ENCODE peak calls at places on chromosome 4, in ten cellular contexts. One of them, this sample, is unnamed.

GRCh38 chr4:37890501-37891220 is at the start of gene TBC1D1:
- DNase-seq in IMR-90: no peak
- DNase-seq in AG04450: no peak
- DNase-seq in cardiac muscle cell: peak; percentile 15
- DNase-seq in BJ: no peak
- DNase-seq in epithelial cell of proximal tubule: no peak
- DNase-seq in AG09309: no peak
- DNase-seq in GM12878: no peak
- DNase-seq in fibroblast of the aortic adventitia: no peak
- DNase-seq in tibial nerve: peak; percentile 23
- DNase-seq in this sample: no peak

GRCh38 chr4:14835288-14835687 is 167.0 kb upstream of the CPEB2 start:
- DNase-seq in IMR-90: no peak
- DNase-seq in AG04450: no peak
- DNase-seq in cardiac muscle cell: no peak
- DNase-seq in BJ: no peak
- DNase-seq in epithelial cell of proximal tubule: no peak
- DNase-seq in AG09309: no peak
- DNase-seq in GM12878: no peak
- DNase-seq in fibroblast of the aortic adventitia: no peak
- DNase-seq in tibial nerve: no peak
- DNase-seq in this sample: no peak

GRCh38 chr4:2741626-2742025 is 14.5 kb downstream of the TNIP2 start:
- DNase-seq in IMR-90: peak; percentile 57
- DNase-seq in AG04450: no peak
- DNase-seq in cardiac muscle cell: no peak
- DNase-seq in BJ: no peak
- DNase-seq in epithelial cell of proximal tubule: no peak
- DNase-seq in AG09309: no peak
- DNase-seq in GM12878: no peak
- DNase-seq in fibroblast of the aortic adventitia: no peak
- DNase-seq in tibial nerve: no peak
- DNase-seq in this sample: peak; percentile 6

GRCh38 chr4:2397596-2398379 is 20.7 kb downstream of the ZFYVE28 start:
- DNase-seq in IMR-90: no peak
- DNase-seq in AG04450: no peak
- DNase-seq in cardiac muscle cell: no peak
- DNase-seq in BJ: no peak
- DNase-seq in epithelial cell of proximal tubule: no peak
- DNase-seq in AG09309: no peak
- DNase-seq in GM12878: no peak
- DNase-seq in fibroblast of the aortic adventitia: no peak
- DNase-seq in tibial nerve: no peak
- DNase-seq in this sample: no peak

GRCh38 chr4:138761638-138762205 is 253.9 kb upstream of the NOCT start:
- DNase-seq in IMR-90: peak; percentile 30
- DNase-seq in AG04450: no peak
- DNase-seq in cardiac muscle cell: no peak
- DNase-seq in BJ: no peak
- DNase-seq in epithelial cell of proximal tubule: no peak
- DNase-seq in AG09309: no peak
- DNase-seq in GM12878: no peak
- DNase-seq in fibroblast of the aortic adventitia: peak; percentile 60
- DNase-seq in tibial nerve: no peak
- DNase-seq in this sample: peak; percentile 4

GRCh38 chr4:162163892-162164759 is at the start of gene FSTL5:
- DNase-seq in IMR-90: peak; percentile 2
- DNase-seq in AG04450: no peak
- DNase-seq in cardiac muscle cell: peak; percentile 45
- DNase-seq in BJ: no peak
- DNase-seq in epithelial cell of proximal tubule: peak; percentile 35
- DNase-seq in AG09309: no peak
- DNase-seq in GM12878: no peak
- DNase-seq in fibroblast of the aortic adventitia: no peak
- DNase-seq in tibial nerve: peak; percentile 34
- DNase-seq in this sample: peak; percentile 30

GRCh38 chr4:38872620-38873019 is 5.0 kb downstream of the FAM114A1 start:
- DNase-seq in IMR-90: peak; percentile 77
- DNase-seq in AG04450: no peak
- DNase-seq in cardiac muscle cell: peak; percentile 34
- DNase-seq in BJ: peak; percentile 85
- DNase-seq in epithelial cell of proximal tubule: no peak
- DNase-seq in AG09309: no peak
- DNase-seq in GM12878: no peak
- DNase-seq in fibroblast of the aortic adventitia: peak; percentile 20
- DNase-seq in tibial nerve: no peak
- DNase-seq in this sample: no peak

GRCh38 chr4:101366331-101366730 is 19.0 kb upstream of the PPP3CA start:
- DNase-seq in IMR-90: peak; percentile 54
- DNase-seq in AG04450: no peak
- DNase-seq in cardiac muscle cell: peak; percentile 41
- DNase-seq in BJ: no peak
- DNase-seq in epithelial cell of proximal tubule: no peak
- DNase-seq in AG09309: no peak
- DNase-seq in GM12878: no peak
- DNase-seq in fibroblast of the aortic adventitia: peak; percentile 77
- DNase-seq in tibial nerve: no peak
- DNase-seq in this sample: peak; percentile 28

GRCh38 chr4:177879851-177880250 is 437.6 kb upstream of the AGA start:
- DNase-seq in IMR-90: no peak
- DNase-seq in AG04450: no peak
- DNase-seq in cardiac muscle cell: no peak
- DNase-seq in BJ: no peak
- DNase-seq in epithelial cell of proximal tubule: no peak
- DNase-seq in AG09309: no peak
- DNase-seq in GM12878: no peak
- DNase-seq in fibroblast of the aortic adventitia: no peak
- DNase-seq in tibial nerve: no peak
- DNase-seq in this sample: no peak

GRCh38 chr4:125961626-125962025 is 646.9 kb downstream of the FAT4 start:
- DNase-seq in IMR-90: no peak
- DNase-seq in AG04450: no peak
- DNase-seq in cardiac muscle cell: no peak
- DNase-seq in BJ: no peak
- DNase-seq in epithelial cell of proximal tubule: no peak
- DNase-seq in AG09309: no peak
- DNase-seq in GM12878: no peak
- DNase-seq in fibroblast of the aortic adventitia: no peak
- DNase-seq in tibial nerve: no peak
- DNase-seq in this sample: no peak

GRCh38 chr4:685681-686218 is 3.2 kb downstream of the SLC49A3 start:
- DNase-seq in IMR-90: no peak
- DNase-seq in AG04450: no peak
- DNase-seq in cardiac muscle cell: no peak
- DNase-seq in BJ: no peak
- DNase-seq in epithelial cell of proximal tubule: no peak
- DNase-seq in AG09309: no peak
- DNase-seq in GM12878: no peak
- DNase-seq in fibroblast of the aortic adventitia: no peak
- DNase-seq in tibial nerve: no peak
- DNase-seq in this sample: no peak

GRCh38 chr4:48949518-48950207 is 36.4 kb upstream of the CWH43 start:
- DNase-seq in IMR-90: no peak
- DNase-seq in AG04450: no peak
- DNase-seq in cardiac muscle cell: no peak
- DNase-seq in BJ: peak; percentile 44
- DNase-seq in epithelial cell of proximal tubule: no peak
- DNase-seq in AG09309: peak; percentile 84
- DNase-seq in GM12878: no peak
- DNase-seq in fibroblast of the aortic adventitia: peak; percentile 62
- DNase-seq in tibial nerve: no peak
- DNase-seq in this sample: peak; percentile 21

GRCh38 chr4:158327525-158327924 is 117.2 kb downstream of the TMEM144 start:
- DNase-seq in IMR-90: no peak
- DNase-seq in AG04450: no peak
- DNase-seq in cardiac muscle cell: no peak
- DNase-seq in BJ: no peak
- DNase-seq in epithelial cell of proximal tubule: no peak
- DNase-seq in AG09309: no peak
- DNase-seq in GM12878: no peak
- DNase-seq in fibroblast of the aortic adventitia: no peak
- DNase-seq in tibial nerve: no peak
- DNase-seq in this sample: no peak

GRCh38 chr4:182642831-182643230 is 274.4 kb downstream of the DCTD start:
- DNase-seq in IMR-90: peak; percentile 66
- DNase-seq in AG04450: no peak
- DNase-seq in cardiac muscle cell: peak; percentile 62
- DNase-seq in BJ: no peak
- DNase-seq in epithelial cell of proximal tubule: no peak
- DNase-seq in AG09309: no peak
- DNase-seq in GM12878: no peak
- DNase-seq in fibroblast of the aortic adventitia: peak; percentile 3
- DNase-seq in tibial nerve: no peak
- DNase-seq in this sample: peak; percentile 76

GRCh38 chr4:70734971-70735370 is 13.2 kb downstream of the RUFY3 start:
- DNase-seq in IMR-90: no peak
- DNase-seq in AG04450: no peak
- DNase-seq in cardiac muscle cell: no peak
- DNase-seq in BJ: no peak
- DNase-seq in epithelial cell of proximal tubule: no peak
- DNase-seq in AG09309: no peak
- DNase-seq in GM12878: no peak
- DNase-seq in fibroblast of the aortic adventitia: no peak
- DNase-seq in tibial nerve: no peak
- DNase-seq in this sample: no peak

GRCh38 chr4:183300070-183300469 is 20.0 kb downstream of the CLDN22 start:
- DNase-seq in IMR-90: peak; percentile 75
- DNase-seq in AG04450: peak; percentile 27
- DNase-seq in cardiac muscle cell: peak; percentile 35
- DNase-seq in BJ: no peak
- DNase-seq in epithelial cell of proximal tubule: no peak
- DNase-seq in AG09309: no peak
- DNase-seq in GM12878: no peak
- DNase-seq in fibroblast of the aortic adventitia: peak; percentile 55
- DNase-seq in tibial nerve: no peak
- DNase-seq in this sample: peak; percentile 31

GRCh38 chr4:137664416-137664815 is 132.1 kb upstream of the PCDH18 start:
- DNase-seq in IMR-90: peak; percentile 51
- DNase-seq in AG04450: no peak
- DNase-seq in cardiac muscle cell: peak; percentile 33
- DNase-seq in BJ: no peak
- DNase-seq in epithelial cell of proximal tubule: no peak
- DNase-seq in AG09309: no peak
- DNase-seq in GM12878: no peak
- DNase-seq in fibroblast of the aortic adventitia: no peak
- DNase-seq in tibial nerve: no peak
- DNase-seq in this sample: peak; percentile 38

GRCh38 chr4:181693517-181693916 is 549.7 kb upstream of the TENM3 start:
- DNase-seq in IMR-90: no peak
- DNase-seq in AG04450: no peak
- DNase-seq in cardiac muscle cell: no peak
- DNase-seq in BJ: no peak
- DNase-seq in epithelial cell of proximal tubule: no peak
- DNase-seq in AG09309: no peak
- DNase-seq in GM12878: no peak
- DNase-seq in fibroblast of the aortic adventitia: no peak
- DNase-seq in tibial nerve: no peak
- DNase-seq in this sample: no peak

GRCh38 chr4:46270986-46271596 is 118.8 kb downstream of the GABRA2 start:
- DNase-seq in IMR-90: peak; percentile 4
- DNase-seq in AG04450: no peak
- DNase-seq in cardiac muscle cell: peak; percentile 29
- DNase-seq in BJ: no peak
- DNase-seq in epithelial cell of proximal tubule: no peak
- DNase-seq in AG09309: no peak
- DNase-seq in GM12878: peak; percentile 4
- DNase-seq in fibroblast of the aortic adventitia: no peak
- DNase-seq in tibial nerve: peak; percentile 4
- DNase-seq in this sample: peak; percentile 37

GRCh38 chr4:77047037-77047436 is 28.8 kb downstream of the CCNI start:
- DNase-seq in IMR-90: peak; percentile 44
- DNase-seq in AG04450: no peak
- DNase-seq in cardiac muscle cell: peak; percentile 38
- DNase-seq in BJ: no peak
- DNase-seq in epithelial cell of proximal tubule: no peak
- DNase-seq in AG09309: no peak
- DNase-seq in GM12878: no peak
- DNase-seq in fibroblast of the aortic adventitia: peak; percentile 37
- DNase-seq in tibial nerve: no peak
- DNase-seq in this sample: peak; percentile 43
- TF ChIP-seq CTCF in IMR-90: peak; percentile 44
- TF ChIP-seq CTCF in AG04450: peak; percentile 43
- TF ChIP-seq CTCF in cardiac muscle cell: peak; percentile 39
- TF ChIP-seq CTCF in BJ: peak; percentile 38
- TF ChIP-seq CTCF in epithelial cell of proximal tubule: peak; percentile 48
- TF ChIP-seq CTCF in AG09309: peak; percentile 28
- TF ChIP-seq CTCF in GM12878: peak; percentile 30
- TF ChIP-seq CTCF in fibroblast of the aortic adventitia: peak; percentile 49
- TF ChIP-seq CTCF in tibial nerve: peak; percentile 17
- TF ChIP-seq CTCF in this sample: peak; percentile 44

DNA sequence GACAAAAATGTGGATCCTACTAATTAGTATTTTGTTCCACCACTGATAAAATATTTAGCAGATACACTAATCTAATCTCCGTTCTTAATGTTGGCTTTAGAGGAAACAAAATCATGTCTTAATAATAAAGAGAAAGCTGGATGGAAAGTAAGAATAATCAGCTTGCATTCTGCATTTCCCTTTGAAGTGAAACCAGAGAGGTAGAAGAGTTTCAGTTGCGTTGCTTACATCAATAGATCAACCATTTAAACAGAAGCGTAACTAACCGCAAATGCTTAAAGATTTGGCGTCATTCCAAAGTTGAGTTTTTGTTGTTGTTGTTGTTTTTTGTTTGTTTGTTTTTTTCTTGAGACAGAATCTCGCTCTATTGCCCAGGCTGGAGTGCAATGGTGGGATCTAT is 168.9 kb downstream of the TRIML1 start:
- DNase-seq in IMR-90: no peak
- DNase-seq in AG04450: no peak
- DNase-seq in cardiac muscle cell: no peak
- DNase-seq in BJ: no peak
- DNase-seq in epithelial cell of proximal tubule: no peak
- DNase-seq in AG09309: no peak
- DNase-seq in GM12878: no peak
- DNase-seq in fibroblast of the aortic adventitia: no peak
- DNase-seq in tibial nerve: no peak
- DNase-seq in this sample: no peak
- H3K4me3 ChIP-seq in IMR-90: no peak overlapping the region
- H3K4me3 ChIP-seq in AG04450: no peak overlapping the region
- H3K4me3 ChIP-seq in cardiac muscle cell: no peak overlapping the region
- H3K4me3 ChIP-seq in BJ: no peak overlapping the region
- H3K4me3 ChIP-seq in epithelial cell of proximal tubule: no peak overlapping the region
- H3K4me3 ChIP-seq in AG09309: no peak overlapping the region
- H3K4me3 ChIP-seq in GM12878: no peak overlapping the region
- H3K4me3 ChIP-seq in fibroblast of the aortic adventitia: no peak overlapping the region
- H3K4me3 ChIP-seq in tibial nerve: no peak overlapping the region
- H3K4me3 ChIP-seq in this sample: no peak overlapping the region

GRCh38 chr4:173025131-173025530 is 143.5 kb upstream of the GALNT7 start:
- DNase-seq in IMR-90: peak; percentile 77
- DNase-seq in AG04450: peak; percentile 65
- DNase-seq in cardiac muscle cell: peak; percentile 83
- DNase-seq in BJ: no peak
- DNase-seq in epithelial cell of proximal tubule: no peak
- DNase-seq in AG09309: peak; percentile 42
- DNase-seq in GM12878: peak; percentile 16
- DNase-seq in fibroblast of the aortic adventitia: peak; percentile 85
- DNase-seq in tibial nerve: peak; percentile 83
- DNase-seq in this sample: peak; percentile 84
- TF ChIP-seq CTCF in IMR-90: peak; percentile 87
- TF ChIP-seq CTCF in AG04450: peak; percentile 79
- TF ChIP-seq CTCF in cardiac muscle cell: peak; percentile 77
- TF ChIP-seq CTCF in BJ: peak; percentile 73
- TF ChIP-seq CTCF in epithelial cell of proximal tubule: peak; percentile 86
- TF ChIP-seq CTCF in AG09309: peak; percentile 75
- TF ChIP-seq CTCF in GM12878: peak; percentile 63
- TF ChIP-seq CTCF in fibroblast of the aortic adventitia: peak; percentile 74
- TF ChIP-seq CTCF in tibial nerve: peak; percentile 78
- TF ChIP-seq CTCF in this sample: peak; percentile 75

GRCh38 chr4:40511017-40511614 is 118.5 kb downstream of the RBM47 start:
- DNase-seq in IMR-90: no peak
- DNase-seq in AG04450: no peak
- DNase-seq in cardiac muscle cell: no peak
- DNase-seq in BJ: no peak
- DNase-seq in epithelial cell of proximal tubule: no peak
- DNase-seq in AG09309: no peak
- DNase-seq in GM12878: no peak
- DNase-seq in fibroblast of the aortic adventitia: no peak
- DNase-seq in tibial nerve: no peak
- DNase-seq in this sample: no peak
- H3K4me3 ChIP-seq in IMR-90: no peak overlapping the region
- H3K4me3 ChIP-seq in AG04450: no peak overlapping the region
- H3K4me3 ChIP-seq in cardiac muscle cell: no peak overlapping the region
- H3K4me3 ChIP-seq in BJ: no peak overlapping the region
- H3K4me3 ChIP-seq in epithelial cell of proximal tubule: peak overlapping the region; percentile 82
- H3K4me3 ChIP-seq in AG09309: no peak overlapping the region
- H3K4me3 ChIP-seq in GM12878: no peak overlapping the region
- H3K4me3 ChIP-seq in fibroblast of the aortic adventitia: no peak overlapping the region
- H3K4me3 ChIP-seq in tibial nerve: no peak overlapping the region
- H3K4me3 ChIP-seq in this sample: no peak overlapping the region

This sample was measured in fibroblast of pulmonary artery.